ENCODE peak calls at places on chromosome 17, in nine cellular contexts. X, P, Z, S, N, B, T, U and G are unnamed samples.

GRCh38 chr17:4747847-4748246 is 8.1 kb upstream of the CXCL16 start:
- DNase-seq in B (peak; percentile 48), N (no peak), S (no peak), X (no peak), Z (no peak), T (no peak), P (no peak), U (no peak), G (no peak)

GRCh38 chr17:33404070-33404770 is 111.1 kb upstream of the ASIC2 start:
- DNase-seq in N (no peak), S (no peak), U (no peak), T (no peak), B (no peak), X (no peak), P (no peak), Z (no peak), G (no peak)

GRCh38 chr17:48583708-48584582 is 5.8 kb upstream of the HOXB4 start:
- DNase-seq in T (no peak), N (no peak), U (no peak), Z (no peak), X (no peak), S (no peak), P (no peak), B (no peak), G (no peak)

GRCh38 chr17:42845918-42846593 is 1.7 kb downstream of the AOC2 start:
- DNase-seq in N (no peak), U (no peak), S (no peak), X (no peak), T (no peak), B (no peak), P (no peak), Z (no peak), G (no peak)

GRCh38 chr17:9247401-9247938 is 226.2 kb downstream of the NTN1 start:
- DNase-seq in S (no peak), B (no peak), P (no peak), X (no peak), T (no peak), N (no peak), Z (no peak), U (no peak), G (no peak)

GRCh38 chr17:76416899-76417298 is 32.5 kb downstream of the SPHK1 start:
- DNase-seq in T (no peak), B (no peak), S (no peak), Z (no peak), N (no peak), U (no peak), X (no peak), P (no peak), G (no peak)

GRCh38 chr17:83182620-83183063 is 103.2 kb downstream of the METRNL start:
- DNase-seq in X (no peak), Z (peak; percentile 74), U (no peak), T (no peak), N (no peak), B (no peak), S (no peak), P (peak; percentile 52), G (no peak)

GRCh38 chr17:19310151-19310550 is 52.4 kb downstream of the B9D1 start:
- DNase-seq in Z (peak; percentile 14), T (no peak), X (no peak), S (no peak), N (no peak), U (no peak), B (no peak), P (no peak), G (no peak)

GRCh38 chr17:45296003-45296832 is 20.6 kb downstream of the MAP3K14 start:
- DNase-seq in N (no peak), T (no peak), P (no peak), X (no peak), B (peak; percentile 52), U (no peak), Z (no peak), S (no peak), G (no peak)
- TF ChIP-seq POLR2AphosphoS5 in N (peak; percentile 27), T (no peak), P (no peak), X (no peak), B (peak; percentile 16), U (no peak), Z (no peak), S (no peak), G (no peak)

GRCh38 chr17:7219434-7219811 is 213 bp downstream of the DLG4 start:
- DNase-seq in B (no peak), X (no peak), S (no peak), N (no peak), Z (no peak), P (no peak), U (no peak), T (no peak), G (no peak)

GRCh38 chr17:7220593-7221280 is 999 bp downstream of the ACADVL start:
- DNase-seq in U (no peak), X (no peak), T (peak; percentile 44), P (peak; percentile 79), N (peak; percentile 60), B (peak; percentile 78), Z (peak; percentile 86), S (peak; percentile 73), G (no peak)

GRCh38 chr17:7218774-7219173 is 862 bp downstream of the DLG4 start:
- DNase-seq in U (no peak), B (no peak), S (no peak), Z (no peak), T (no peak), N (no peak), X (no peak), P (no peak), G (no peak)

GRCh38 chr17:7221281-7222092 is 1.7 kb downstream of the ACADVL start:
- DNase-seq in P (no peak), S (no peak), N (no peak), U (no peak), B (no peak), Z (peak; percentile 63), T (no peak), X (no peak), G (no peak)

DNA sequence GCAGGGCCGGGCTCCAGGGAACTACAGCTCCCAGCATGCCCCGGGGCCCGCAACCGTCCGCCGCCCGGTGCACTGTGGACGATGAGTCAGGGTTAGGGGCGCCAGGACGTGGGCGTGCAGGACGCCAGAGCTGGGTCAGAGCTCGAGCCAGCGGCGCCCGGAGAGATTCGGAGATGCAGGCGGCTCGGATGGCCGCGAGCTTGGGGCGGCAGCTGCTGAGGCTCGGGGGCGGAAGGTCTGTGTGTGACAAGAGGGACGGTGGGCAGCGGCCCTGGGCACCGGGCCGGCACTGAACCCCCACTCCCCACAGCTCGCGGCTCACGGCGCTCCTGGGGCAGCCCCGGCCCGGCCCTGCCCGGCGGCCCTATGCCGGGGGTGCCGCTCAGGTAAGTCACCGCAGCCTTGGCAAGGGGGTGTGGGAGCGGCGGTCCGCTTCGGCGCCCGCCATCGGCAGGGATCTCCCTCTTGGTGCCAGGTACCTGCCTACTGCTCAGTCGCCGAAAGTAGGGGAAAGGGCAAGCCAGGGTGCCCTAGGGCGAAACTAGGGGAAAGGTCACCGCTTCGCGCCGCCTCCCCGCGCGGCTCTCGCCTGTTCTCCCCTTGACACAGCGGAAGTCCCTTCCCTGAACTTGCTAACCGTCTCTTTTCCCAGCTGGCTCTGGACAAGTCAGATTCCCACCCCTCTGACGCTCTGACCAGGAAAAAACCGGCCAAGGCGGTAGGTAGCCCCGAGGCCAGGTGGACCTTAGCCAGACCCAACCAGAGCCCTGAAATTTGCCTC is at the start of the genes ACADVL and DLG4:
- DNase-seq in Z (peak; percentile 97), U (no peak), B (peak; percentile 85), S (peak; percentile 90), X (no peak), N (peak; percentile 87), P (peak; percentile 96), T (peak; percentile 75), G (no peak)
- TF ChIP-seq POLR2AphosphoS5 in Z (peak; percentile 89), U (peak; percentile 91), B (peak; percentile 93), S (peak; percentile 21), X (peak; percentile 48), N (peak; percentile 60), P (peak; percentile 91), T (peak; percentile 78), G (no peak)

GRCh38 chr17:70987867-70988340 is 818.6 kb downstream of the KCNJ2 start:
- DNase-seq in P (no peak), N (no peak), T (no peak), Z (no peak), U (no peak), B (no peak), X (peak; percentile 4), S (no peak), G (no peak)
- TF ChIP-seq POLR2AphosphoS5 in P (no peak), N (no peak), T (no peak), Z (no peak), U (no peak), B (no peak), X (no peak), S (no peak), G (no peak)

GRCh38 chr17:80272366-80272765 is 11.7 kb downstream of the RNF213 start:
- DNase-seq in B (no peak), S (no peak), X (no peak), T (no peak), Z (no peak), U (no peak), P (no peak), N (no peak), G (no peak)
- TF ChIP-seq POLR2AphosphoS5 in B (no peak), S (no peak), X (no peak), T (no peak), Z (no peak), U (no peak), P (no peak), N (no peak), G (no peak)